ENCODE peak calls at places on chromosomes 3 and 15, in nine cellular contexts. U, V, Q, D, G, S, R, Z and X are unnamed samples. For H3K9me3, the result is how much of the 10 kb centered on the place peaks cover.

GRCh38 chr3:4071481-4072184 is 231.5 kb upstream of the SETMAR start:
- DNase-seq in U (peak), V (no peak), Q (no peak), D (peak), G (no peak), S (no peak), R (no peak), Z (no peak), X (no peak)

GRCh38 chr3:165854696-165855095 is 17.5 kb upstream of the BCHE start:
- DNase-seq in U (peak), V (peak), Q (no peak), D (peak), G (peak), S (peak), R (no peak), Z (peak), X (peak)

GRCh38 chr3:23129062-23129461 is 74.1 kb upstream of the UBE2E2 start:
- DNase-seq in U (no peak), V (no peak), Q (no peak), D (no peak), G (no peak), S (no peak), R (no peak), Z (peak), X (no peak)

GRCh38 chr3:18079739-18080138 is 337.3 kb upstream of the TBC1D5 start:
- DNase-seq in U (no peak), V (no peak), Q (peak), D (no peak), G (peak), S (no peak), R (peak), Z (no peak), X (no peak)

GRCh38 chr15:46556559-46556958 is 921.7 kb downstream of the SQOR start:
- DNase-seq in U (no peak), V (no peak), Q (no peak), D (no peak), G (no peak), S (no peak), R (no peak), Z (no peak), X (no peak)

GRCh38 chr3:10351013-10351735 is 30.3 kb upstream of the SEC13 start:
- DNase-seq in U (peak), V (peak), Q (no peak), D (no peak), G (no peak), S (no peak), R (no peak), Z (no peak), X (no peak)

GRCh38 chr3:123361019-123361418 is 87.9 kb downstream of the ADCY5 start:
- DNase-seq in U (no peak), V (no peak), Q (no peak), D (no peak), G (no peak), S (no peak), R (no peak), Z (no peak), X (no peak)

GRCh38 chr3:49668861-49669260 is 5.3 kb upstream of the APEH start:
- DNase-seq in U (no peak), V (no peak), Q (no peak), D (peak), G (peak), S (no peak), R (no peak), Z (peak), X (no peak)

GRCh38 chr3:185555101-185555501 is 2.7 kb upstream of the LIPH start:
- DNase-seq in U (no peak), V (peak), Q (no peak), D (peak), G (peak), S (no peak), R (no peak), Z (no peak), X (no peak)

GRCh38 chr15:39624806-39625205 is 43.9 kb downstream of the THBS1 start:
- DNase-seq in U (no peak), V (no peak), Q (no peak), D (peak), G (peak), S (peak), R (no peak), Z (peak), X (no peak)

GRCh38 chr3:125280966-125281365 is 68.4 kb upstream of the SLC12A8 start:
- DNase-seq in U (no peak), V (peak), Q (no peak), D (no peak), G (peak), S (peak), R (no peak), Z (no peak), X (peak)

GRCh38 chr3:52041118-52041847 is 15.1 kb downstream of the DUSP7 start:
- DNase-seq in U (peak), V (no peak), Q (no peak), D (peak), G (peak), S (no peak), R (no peak), Z (peak), X (no peak)

GRCh38 chr3:155426524-155427230 is 133.2 kb upstream of the STRIT1 start:
- DNase-seq in U (no peak), V (no peak), Q (no peak), D (peak), G (no peak), S (no peak), R (no peak), Z (no peak), X (no peak)

GRCh38 chr3:191328963-191329653 is at the start of gene CCDC50:
- DNase-seq in U (peak), V (peak), Q (no peak), D (peak), G (peak), S (peak), R (no peak), Z (peak), X (peak)

GRCh38 chr15:64213646-64214045 is 50.8 kb upstream of the PPIB start:
- DNase-seq in U (no peak), V (no peak), Q (no peak), D (no peak), G (no peak), S (no peak), R (no peak), Z (peak), X (no peak)

GRCh38 chr15:85453144-85453872 is 72.9 kb downstream of the AKAP13 start:
- DNase-seq in U (no peak), V (no peak), Q (no peak), D (no peak), G (peak), S (no peak), R (no peak), Z (no peak), X (no peak)

GRCh38 chr3:112681822-112682325 is 40.9 kb upstream of the CCDC80 start:
- DNase-seq in U (no peak), V (no peak), Q (no peak), D (peak), G (peak), S (peak), R (no peak), Z (peak), X (no peak)

GRCh38 chr15:101255615-101256350 is 3.9 kb upstream of the CHSY1 start:
- DNase-seq in U (peak), V (peak), Q (no peak), D (peak), G (peak), S (peak), R (no peak), Z (no peak), X (no peak)

GRCh38 chr3:176514297-176514696 is 683.0 kb downstream of the TBL1XR1 start:
- DNase-seq in U (peak), V (peak), Q (peak), D (peak), G (peak), S (peak), R (peak), Z (peak), X (peak)

GRCh38 chr15:64144565-64145281 is 6.8 kb upstream of the SNX22 start:
- DNase-seq in U (no peak), V (no peak), Q (no peak), D (no peak), G (no peak), S (no peak), R (no peak), Z (no peak), X (no peak)

GRCh38 chr3:197882580-197882979 is 67.4 kb upstream of the RPL35A start:
- DNase-seq in U (no peak), V (no peak), Q (no peak), D (no peak), G (no peak), S (no peak), R (no peak), Z (no peak), X (peak)

GRCh38 chr15:39391230-39391629 is 189.6 kb upstream of the THBS1 start:
- DNase-seq in U (no peak), V (no peak), Q (no peak), D (no peak), G (peak), S (no peak), R (no peak), Z (peak), X (no peak)

GRCh38 chr3:143321058-143321769 is 201.6 kb downstream of the CHST2 start:
- DNase-seq in U (no peak), V (no peak), Q (no peak), D (no peak), G (no peak), S (no peak), R (no peak), Z (no peak), X (no peak)

GRCh38 chr3:158672293-158673176 is at the start of gene LXN:
- DNase-seq in U (peak), V (peak), Q (no peak), D (peak), G (peak), S (peak), R (peak), Z (peak), X (peak)

GRCh38 chr3:46542344-46542743 is 23.8 kb downstream of the LRRC2 start:
- DNase-seq in U (no peak), V (no peak), Q (no peak), D (no peak), G (peak), S (no peak), R (no peak), Z (peak), X (no peak)

GRCh38 chr15:26615188-26615926 is 157.5 kb downstream of the GABRB3 start:
- DNase-seq in U (no peak), V (no peak), Q (no peak), D (no peak), G (no peak), S (no peak), R (no peak), Z (peak), X (no peak)

GRCh38 chr3:188179006-188179966 is 25.3 kb downstream of the LPP start:
- DNase-seq in U (peak), V (no peak), Q (no peak), D (peak), G (peak), S (no peak), R (no peak), Z (no peak), X (no peak)

GRCh38 chr3:13927295-13927694 is 47.4 kb upstream of the WNT7A start:
- DNase-seq in U (no peak), V (no peak), Q (peak), D (no peak), G (peak), S (no peak), R (no peak), Z (peak), X (no peak)

GRCh38 chr3:49017978-49018706 is at the start of gene DALRD3:
- DNase-seq in U (peak), V (peak), Q (peak), D (peak), G (peak), S (peak), R (peak), Z (peak), X (peak)

GRCh38 chr3:169289303-169289702 is 374.2 kb downstream of the MECOM start:
- DNase-seq in U (peak), V (no peak), Q (no peak), D (no peak), G (no peak), S (no peak), R (no peak), Z (no peak), X (no peak)

GRCh38 chr3:17942856-17943255 is 200.4 kb upstream of the TBC1D5 start:
- DNase-seq in U (no peak), V (no peak), Q (no peak), D (peak), G (peak), S (no peak), R (no peak), Z (peak), X (no peak)

DNA sequence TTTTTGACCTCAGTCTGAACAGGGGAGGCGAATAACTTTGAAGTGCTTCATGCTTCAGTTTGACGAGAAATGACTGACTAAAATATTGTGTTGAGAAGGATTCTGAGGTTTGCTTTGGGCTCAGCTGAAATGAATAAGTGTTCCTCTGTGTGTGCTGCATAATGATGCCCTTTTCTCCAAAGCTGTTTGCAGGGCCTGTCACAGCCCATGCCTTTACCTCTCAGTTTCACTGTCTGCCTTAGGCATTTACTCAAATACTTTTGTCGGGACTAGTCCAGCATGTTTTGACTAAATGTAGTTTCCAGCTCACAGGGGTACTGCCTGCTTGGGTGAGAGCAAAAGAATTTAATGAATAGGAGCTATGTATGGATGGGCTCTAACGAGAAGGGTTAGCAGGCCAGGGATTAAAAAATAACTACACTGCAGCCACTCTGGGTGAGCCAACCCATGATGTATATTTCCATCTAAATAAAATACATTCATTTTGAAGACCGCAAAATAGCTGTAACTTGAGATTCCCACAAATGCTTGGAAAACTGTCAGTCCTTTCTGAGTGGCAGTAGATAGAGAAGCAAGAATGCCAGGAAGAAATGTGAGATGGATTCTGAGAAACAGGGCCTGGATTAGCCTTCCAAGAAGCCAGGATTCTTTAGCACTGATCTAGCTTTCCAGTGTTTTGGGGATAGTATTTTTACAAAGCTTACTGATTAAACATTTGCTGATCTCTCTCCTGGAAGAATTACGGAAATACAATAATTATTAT is 549.2 kb upstream of the TBL1XR1 start:
- DNase-seq in U (peak), V (no peak), Q (no peak), D (no peak), G (no peak), S (no peak), R (no peak), Z (no peak), X (no peak)
- H3K9me3 ChIP-seq in U (under half), V (under half), Q (under half), D (under half), G (under half), S (under half), R (under half), Z (under half), X (under half)

GRCh38 chr15:67827561-67828378 is 2.5 kb downstream of the SKOR1 start:
- DNase-seq in U (peak), V (no peak), Q (no peak), D (no peak), G (no peak), S (no peak), R (no peak), Z (no peak), X (no peak)
- TF ChIP-seq EZH2 in U (peak), V (no peak), Q (no peak), D (peak), G (peak), S (no peak), R (no peak), Z (no peak), X (peak)

GRCh38 chr15:95709959-95710695 is 620.4 kb upstream of the NR2F2 start:
- DNase-seq in U (no peak), V (peak), Q (no peak), D (no peak), G (no peak), S (no peak), R (no peak), Z (no peak), X (no peak)
- H3K9me3 ChIP-seq in U (under half), V (under half), Q (under half), D (under half), G (under half), S (under half), R (under half), Z (under half), X (under half)

DNA sequence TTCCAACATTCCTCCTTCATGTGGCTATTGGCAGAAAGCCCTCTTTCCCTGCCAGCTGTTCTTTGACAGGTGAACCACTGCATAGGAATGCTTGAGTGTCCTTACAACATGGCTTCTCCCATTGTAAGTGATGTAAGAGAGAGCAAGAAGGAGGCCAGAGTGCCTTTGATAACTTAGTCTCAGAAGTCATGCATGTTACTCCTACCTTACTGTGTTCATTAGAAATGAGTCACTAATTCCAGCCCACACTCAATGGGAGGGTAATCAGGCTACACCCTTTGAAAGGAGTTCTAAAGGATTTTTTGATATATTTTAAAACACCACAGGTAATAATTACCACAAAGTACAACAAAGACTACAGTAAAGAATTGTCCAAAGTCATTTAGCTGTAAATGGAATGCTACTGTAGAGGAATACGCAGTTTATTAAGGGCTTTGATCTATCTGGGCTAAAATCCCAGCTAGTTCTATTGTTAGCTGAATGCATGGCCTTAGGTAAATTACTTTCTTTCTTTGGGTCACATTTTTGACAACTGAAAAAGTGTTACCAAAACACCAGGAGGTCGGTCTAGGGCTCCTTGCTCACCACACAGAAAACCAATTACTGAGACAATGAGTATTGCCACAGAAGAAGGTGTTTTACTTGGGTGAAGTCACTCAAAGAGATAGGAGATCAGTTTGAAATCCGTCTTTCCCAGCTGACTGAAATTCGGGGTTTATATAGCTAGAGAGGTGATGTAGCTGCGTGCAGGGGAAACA is 154.9 kb downstream of the GRM7 start:
- DNase-seq in U (peak), V (no peak), Q (peak), D (no peak), G (no peak), S (no peak), R (no peak), Z (no peak), X (no peak)
- TF ChIP-seq EZH2 in U (no peak), V (no peak), Q (no peak), D (no peak), G (no peak), S (no peak), R (no peak), Z (no peak), X (no peak)

GRCh38 chr15:52532427-52532826 is 3.7 kb upstream of the MYO5A start:
- DNase-seq in U (no peak), V (no peak), Q (no peak), D (no peak), G (no peak), S (no peak), R (no peak), Z (no peak), X (no peak)
- H3K9me3 ChIP-seq in U (under half), V (under half), Q (under half), D (under half), G (under half), S (under half), R (under half), Z (under half), X (under half)

GRCh38 chr3:128493221-128494151 is 485 bp upstream of the GATA2 start:
- DNase-seq in U (peak), V (no peak), Q (no peak), D (no peak), G (peak), S (no peak), R (no peak), Z (no peak), X (peak)
- TF ChIP-seq EZH2 in U (no peak), V (no peak), Q (no peak), D (no peak), G (no peak), S (no peak), R (no peak), Z (no peak), X (no peak)